ENCODE peak calls at places on chromosomes 4 and X, in five cellular contexts. One of them, this sample, is unnamed. For H3K36me3, the result is how much of the 10 kb centered on the place peaks cover.

GRCh38 chr4:81627617-81628016 is 155.9 kb upstream of the RASGEF1B start:
- DNase-seq in Karpas-422: no peak
- DNase-seq in adrenal gland: no peak
- DNase-seq in H7: no peak
- DNase-seq in SJCRH30: no peak
- DNase-seq in this sample: no peak

GRCh38 chr4:127771535-127772275 is 10.4 kb upstream of the HSPA4L start:
- DNase-seq in Karpas-422: no peak
- DNase-seq in adrenal gland: no peak
- DNase-seq in H7: no peak
- DNase-seq in SJCRH30: no peak
- DNase-seq in this sample: no peak

GRCh38 chrX:11543249-11543648 is 122.5 kb downstream of the ARHGAP6 start:
- DNase-seq in Karpas-422: peak
- DNase-seq in adrenal gland: no peak
- DNase-seq in H7: no peak
- DNase-seq in SJCRH30: no peak
- DNase-seq in this sample: no peak

GRCh38 chr4:72817012-72817411 is 248.0 kb upstream of the ADAMTS3 start:
- DNase-seq in Karpas-422: no peak
- DNase-seq in adrenal gland: no peak
- DNase-seq in H7: no peak
- DNase-seq in SJCRH30: no peak
- DNase-seq in this sample: no peak

GRCh38 chr4:161238033-161238432 is 925.8 kb downstream of the FSTL5 start:
- DNase-seq in Karpas-422: no peak
- DNase-seq in adrenal gland: no peak
- DNase-seq in H7: no peak
- DNase-seq in SJCRH30: no peak
- DNase-seq in this sample: no peak

GRCh38 chr4:2402453-2402852 is 16.0 kb downstream of the ZFYVE28 start:
- DNase-seq in Karpas-422: no peak
- DNase-seq in adrenal gland: no peak
- DNase-seq in H7: no peak
- DNase-seq in SJCRH30: no peak
- DNase-seq in this sample: no peak

GRCh38 chrX:99572711-99573110 is 837.4 kb downstream of the PCDH19 start:
- DNase-seq in Karpas-422: no peak
- DNase-seq in adrenal gland: no peak
- DNase-seq in H7: no peak
- DNase-seq in SJCRH30: no peak
- DNase-seq in this sample: no peak

GRCh38 chr4:140257461-140258305 is 103.7 kb upstream of the MAML3 start:
- DNase-seq in Karpas-422: no peak
- DNase-seq in adrenal gland: no peak
- DNase-seq in H7: no peak
- DNase-seq in SJCRH30: no peak
- DNase-seq in this sample: no peak

GRCh38 chrX:132119821-132120220 is 8.0 kb downstream of the FRMD7 start:
- DNase-seq in Karpas-422: no peak
- DNase-seq in adrenal gland: no peak
- DNase-seq in H7: no peak
- DNase-seq in SJCRH30: peak
- DNase-seq in this sample: no peak

GRCh38 chrX:48071064-48071985 is at the start of gene ZNF630:
- DNase-seq in Karpas-422: peak
- DNase-seq in adrenal gland: peak
- DNase-seq in H7: peak
- DNase-seq in SJCRH30: peak
- DNase-seq in this sample: peak

GRCh38 chrX:150084474-150085229 is 146.4 kb upstream of the EOLA2 start:
- DNase-seq in Karpas-422: no peak
- DNase-seq in adrenal gland: no peak
- DNase-seq in H7: no peak
- DNase-seq in SJCRH30: no peak
- DNase-seq in this sample: no peak

GRCh38 chr4:111228874-111229273 is 606.0 kb upstream of the PITX2 start:
- DNase-seq in Karpas-422: no peak
- DNase-seq in adrenal gland: no peak
- DNase-seq in H7: no peak
- DNase-seq in SJCRH30: no peak
- DNase-seq in this sample: no peak

GRCh38 chr4:183195534-183195933 is 96.5 kb downstream of the WWC2 start:
- DNase-seq in Karpas-422: no peak
- DNase-seq in adrenal gland: no peak
- DNase-seq in H7: no peak
- DNase-seq in SJCRH30: no peak
- DNase-seq in this sample: no peak

GRCh38 chr4:183186803-183187202 is 87.7 kb downstream of the WWC2 start:
- DNase-seq in Karpas-422: no peak
- DNase-seq in adrenal gland: no peak
- DNase-seq in H7: no peak
- DNase-seq in SJCRH30: no peak
- DNase-seq in this sample: no peak

GRCh38 chr4:183191630-183192029 is 92.6 kb downstream of the WWC2 start:
- DNase-seq in Karpas-422: no peak
- DNase-seq in adrenal gland: no peak
- DNase-seq in H7: no peak
- DNase-seq in SJCRH30: no peak
- DNase-seq in this sample: no peak

GRCh38 chr4:183192566-183192965 is 93.5 kb downstream of the WWC2 start:
- DNase-seq in Karpas-422: no peak
- DNase-seq in adrenal gland: no peak
- DNase-seq in H7: no peak
- DNase-seq in SJCRH30: no peak
- DNase-seq in this sample: no peak

DNA sequence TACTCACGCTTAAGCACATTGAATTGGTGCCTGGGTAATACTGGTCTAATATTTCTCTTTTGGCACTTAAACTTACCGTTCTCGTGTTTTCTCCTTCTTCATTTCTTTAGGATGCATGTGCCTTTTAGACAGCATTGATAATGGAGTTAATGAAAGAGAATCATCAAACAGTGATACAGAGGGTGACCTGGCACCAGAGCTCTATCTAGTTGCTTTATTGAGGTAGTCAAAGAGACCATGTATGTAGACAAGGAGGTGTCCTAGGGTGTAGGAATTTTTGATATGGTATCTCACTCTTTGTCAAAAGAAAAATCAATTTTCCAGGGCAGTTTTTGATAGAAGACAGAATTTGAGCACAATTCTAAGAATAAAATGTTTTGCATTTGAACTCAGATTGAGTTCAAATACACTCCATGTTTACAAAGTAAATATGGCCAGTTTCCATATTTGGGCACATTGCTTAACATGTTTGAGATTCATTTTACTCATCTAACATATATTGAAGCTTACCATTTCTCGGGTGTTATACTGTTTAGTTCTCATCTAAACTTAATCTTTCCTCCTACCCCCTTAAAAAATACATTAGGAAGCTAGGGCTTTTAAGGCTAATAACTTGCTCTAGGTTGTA is 92.0 kb downstream of the WWC2 start:
- DNase-seq in Karpas-422: no peak
- DNase-seq in adrenal gland: no peak
- DNase-seq in H7: no peak
- DNase-seq in SJCRH30: no peak
- DNase-seq in this sample: no peak
- H3K36me3 ChIP-seq in Karpas-422: under half
- H3K36me3 ChIP-seq in adrenal gland: under half
- H3K36me3 ChIP-seq in H7: under half
- H3K36me3 ChIP-seq in SJCRH30: under half
- H3K36me3 ChIP-seq in this sample: under half

GRCh38 chr4:102578270-102578669 is 77.1 kb downstream of the NFKB1 start:
- DNase-seq in Karpas-422: no peak
- DNase-seq in adrenal gland: no peak
- DNase-seq in H7: no peak
- DNase-seq in SJCRH30: no peak
- DNase-seq in this sample: no peak
- H3K36me3 ChIP-seq in Karpas-422: under half
- H3K36me3 ChIP-seq in adrenal gland: half or more
- H3K36me3 ChIP-seq in H7: under half
- H3K36me3 ChIP-seq in SJCRH30: under half
- H3K36me3 ChIP-seq in this sample: under half

GRCh38 chr4:125359960-125360628 is 45.3 kb downstream of the FAT4 start:
- DNase-seq in Karpas-422: no peak
- DNase-seq in adrenal gland: no peak
- DNase-seq in H7: no peak
- DNase-seq in SJCRH30: no peak
- DNase-seq in this sample: no peak
- H3K36me3 ChIP-seq in Karpas-422: under half
- H3K36me3 ChIP-seq in adrenal gland: under half
- H3K36me3 ChIP-seq in H7: under half
- H3K36me3 ChIP-seq in SJCRH30: under half
- H3K36me3 ChIP-seq in this sample: under half

DNA sequence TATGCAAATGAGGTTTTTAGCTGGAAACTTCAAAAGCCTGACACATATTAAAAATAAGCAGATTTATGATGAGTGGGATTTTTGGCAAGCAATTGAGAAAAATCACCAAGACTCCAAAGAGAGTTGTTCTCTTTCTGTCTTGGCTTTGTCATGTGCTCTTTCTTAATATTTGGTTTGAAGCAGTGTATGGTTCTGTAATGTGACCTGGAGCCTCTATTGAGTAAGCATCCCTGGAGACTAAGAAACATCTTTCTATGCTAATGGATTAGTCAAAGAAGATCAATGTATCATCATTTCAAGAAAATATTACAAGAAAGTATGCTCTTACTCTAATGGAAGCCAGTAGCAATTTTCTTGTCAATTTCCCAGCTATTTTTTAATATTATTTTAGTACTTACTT is 11.7 kb downstream of the TRIM2 start:
- DNase-seq in Karpas-422: no peak
- DNase-seq in adrenal gland: no peak
- DNase-seq in H7: no peak
- DNase-seq in SJCRH30: no peak
- DNase-seq in this sample: no peak
- H3K36me3 ChIP-seq in Karpas-422: under half
- H3K36me3 ChIP-seq in adrenal gland: under half
- H3K36me3 ChIP-seq in H7: under half
- H3K36me3 ChIP-seq in SJCRH30: under half
- H3K36me3 ChIP-seq in this sample: under half

GRCh38 chrX:119574394-119575266 is at the start of gene UBE2A:
- DNase-seq in Karpas-422: peak
- DNase-seq in adrenal gland: peak
- DNase-seq in H7: peak
- DNase-seq in SJCRH30: peak
- DNase-seq in this sample: peak
- H3K36me3 ChIP-seq in Karpas-422: under half
- H3K36me3 ChIP-seq in adrenal gland: under half
- H3K36me3 ChIP-seq in H7: under half
- H3K36me3 ChIP-seq in SJCRH30: under half
- H3K36me3 ChIP-seq in this sample: under half

GRCh38 chr4:41009411-41009810 is 204.9 kb downstream of the APBB2 start:
- DNase-seq in Karpas-422: no peak
- DNase-seq in adrenal gland: no peak
- DNase-seq in H7: no peak
- DNase-seq in SJCRH30: no peak
- DNase-seq in this sample: no peak
- H3K36me3 ChIP-seq in Karpas-422: under half
- H3K36me3 ChIP-seq in adrenal gland: under half
- H3K36me3 ChIP-seq in H7: under half
- H3K36me3 ChIP-seq in SJCRH30: under half
- H3K36me3 ChIP-seq in this sample: under half

DNA sequence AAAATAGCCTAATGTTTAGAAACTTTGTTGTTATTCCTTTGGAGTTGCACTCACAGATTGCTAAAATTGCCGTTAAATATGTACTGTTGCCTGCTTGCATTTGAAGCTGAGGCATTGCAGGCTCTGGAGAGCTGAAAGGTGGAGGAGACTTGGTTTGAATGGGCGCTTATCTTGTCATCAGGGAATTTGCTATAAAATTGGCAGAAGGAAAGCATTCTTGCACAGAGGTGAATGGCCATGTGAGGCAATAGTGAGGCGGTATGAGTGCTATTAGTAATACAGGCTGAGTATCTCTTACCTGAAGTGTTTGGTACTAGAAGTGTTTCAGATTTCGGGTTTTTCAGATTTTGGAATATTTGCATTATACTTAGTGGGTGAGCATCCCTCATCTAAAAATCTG is 41.3 kb downstream of the TRAPPC11 start:
- DNase-seq in Karpas-422: no peak
- DNase-seq in adrenal gland: no peak
- DNase-seq in H7: no peak
- DNase-seq in SJCRH30: no peak
- DNase-seq in this sample: no peak
- H3K36me3 ChIP-seq in Karpas-422: under half
- H3K36me3 ChIP-seq in adrenal gland: half or more
- H3K36me3 ChIP-seq in H7: under half
- H3K36me3 ChIP-seq in SJCRH30: under half
- H3K36me3 ChIP-seq in this sample: under half

DNA sequence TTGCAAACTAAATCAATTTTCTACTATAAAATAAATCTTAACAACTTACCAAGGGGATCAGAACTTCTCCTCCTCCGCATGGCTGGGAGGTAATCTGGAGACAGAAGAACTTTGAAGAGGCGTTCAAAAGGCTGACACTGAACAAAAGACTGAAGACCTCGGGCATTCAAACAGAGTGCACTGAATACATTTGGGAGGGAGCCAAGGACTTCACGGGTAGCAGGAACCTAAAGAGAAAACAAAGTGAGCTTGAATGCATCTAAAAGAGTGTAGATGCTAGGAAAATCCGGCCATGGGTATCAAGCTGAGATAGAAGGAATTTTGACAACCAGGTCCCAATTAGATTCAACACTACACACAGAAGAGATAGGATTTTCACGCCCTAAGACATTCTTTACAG is 69.6 kb downstream of the HUWE1 start:
- DNase-seq in Karpas-422: no peak
- DNase-seq in adrenal gland: no peak
- DNase-seq in H7: no peak
- DNase-seq in SJCRH30: no peak
- DNase-seq in this sample: no peak
- H3K36me3 ChIP-seq in Karpas-422: under half
- H3K36me3 ChIP-seq in adrenal gland: half or more
- H3K36me3 ChIP-seq in H7: under half
- H3K36me3 ChIP-seq in SJCRH30: under half
- H3K36me3 ChIP-seq in this sample: under half